ENCODE peak calls at places on chromosomes 7 and 10, in five cellular contexts. K, V, M, B and C are unnamed samples.

GRCh38 chr7:111486472-111487142 is 75.7 kb downstream of the IMMP2L start:
- DNase-seq in M (peak), V (no peak), K (no peak), B (no peak), C (peak)

GRCh38 chr10:90066435-90066834 is 365.0 kb downstream of the KIF20B start:
- DNase-seq in M (no peak), V (no peak), K (no peak), B (no peak), C (no peak)

GRCh38 chr7:3174515-3175318 is 126.3 kb upstream of the SDK1 start:
- DNase-seq in B (no peak), M (no peak), K (no peak), V (no peak), C (no peak)

GRCh38 chr7:135798104-135798503 is 49.5 kb upstream of the FAM180A start:
- DNase-seq in B (no peak), M (no peak), K (no peak), V (no peak), C (peak)

GRCh38 chr10:97428572-97428981 is 2.6 kb downstream of the PGAM1 start:
- DNase-seq in V (no peak), K (no peak), M (no peak), B (no peak), C (no peak)

GRCh38 chr10:68212721-68213352 is 19.1 kb downstream of the ATOH7 start:
- DNase-seq in M (peak), V (no peak), B (no peak), K (no peak), C (no peak)

GRCh38 chr7:21159506-21159905 is 268.4 kb upstream of the SP4 start:
- DNase-seq in B (no peak), K (no peak), M (no peak), V (no peak), C (no peak)

GRCh38 chr10:102975483-102976057 is 57.5 kb downstream of the CNNM2 start:
- DNase-seq in M (no peak), K (no peak), V (no peak), B (no peak), C (no peak)

GRCh38 chr10:101323495-101323894 is 30.5 kb upstream of the BTRC start:
- DNase-seq in V (no peak), K (no peak), B (no peak), M (no peak), C (no peak)

GRCh38 chr7:10672186-10672585 is 301.5 kb upstream of the PHF14 start:
- DNase-seq in K (no peak), B (no peak), V (no peak), M (no peak), C (no peak)

GRCh38 chr7:140312141-140312846 is 86.0 kb downstream of the SLC37A3 start:
- DNase-seq in M (no peak), B (no peak), K (no peak), V (no peak), C (no peak)